ENCODE peak calls at places on chromosomes 7 and 10, in four cellular contexts. One of them, this sample, is unnamed.

GRCh38 chr10:97683556-97684357 is 3.3 kb downstream of the AVPI1 start:
- DNase-seq in HepG2: no peak
- DNase-seq in GM12878: no peak
- DNase-seq in K562: no peak
- DNase-seq in this sample: no peak

GRCh38 chr7:158432369-158433270 is 155.0 kb downstream of the PTPRN2 start:
- DNase-seq in HepG2: peak
- DNase-seq in GM12878: no peak
- DNase-seq in K562: no peak
- DNase-seq in this sample: no peak

GRCh38 chr10:97798958-97799565 is 27.3 kb upstream of the SFRP5 start:
- DNase-seq in HepG2: no peak
- DNase-seq in GM12878: no peak
- DNase-seq in K562: no peak
- DNase-seq in this sample: no peak

GRCh38 chr10:88810196-88810961 is 7.8 kb downstream of the LIPM start:
- DNase-seq in HepG2: peak
- DNase-seq in GM12878: no peak
- DNase-seq in K562: peak
- DNase-seq in this sample: peak

GRCh38 chr7:99289185-99289584 is 16.5 kb downstream of the MYH16 start:
- DNase-seq in HepG2: no peak
- DNase-seq in GM12878: no peak
- DNase-seq in K562: no peak
- DNase-seq in this sample: no peak

GRCh38 chr10:127498081-127498480 is 51.0 kb upstream of the NPS start:
- DNase-seq in HepG2: no peak
- DNase-seq in GM12878: no peak
- DNase-seq in K562: no peak
- DNase-seq in this sample: no peak

GRCh38 chr10:74799840-74800239 is 26.6 kb upstream of the KAT6B start:
- DNase-seq in HepG2: peak
- DNase-seq in GM12878: no peak
- DNase-seq in K562: no peak
- DNase-seq in this sample: no peak

GRCh38 chr7:140081774-140082425 is 19.1 kb upstream of the PARP12 start:
- DNase-seq in HepG2: no peak
- DNase-seq in GM12878: no peak
- DNase-seq in K562: no peak
- DNase-seq in this sample: no peak

GRCh38 chr7:7996568-7996967 is 28.0 kb downstream of the GLCCI1 start:
- DNase-seq in HepG2: peak
- DNase-seq in GM12878: no peak
- DNase-seq in K562: no peak
- DNase-seq in this sample: peak

GRCh38 chr7:194996-195829 is 2.8 kb downstream of the FAM20C start:
- DNase-seq in HepG2: peak
- DNase-seq in GM12878: no peak
- DNase-seq in K562: no peak
- DNase-seq in this sample: no peak

GRCh38 chr7:1454471-1455065 is 4.7 kb downstream of the MICALL2 start:
- DNase-seq in HepG2: no peak
- DNase-seq in GM12878: no peak
- DNase-seq in K562: no peak
- DNase-seq in this sample: no peak
- TF ChIP-seq TARDBP in HepG2: no peak
- TF ChIP-seq TARDBP in GM12878: no peak
- TF ChIP-seq TARDBP in K562: no peak
- TF ChIP-seq TARDBP in this sample: no peak

GRCh38 chr10:15797346-15797745 is 63.0 kb downstream of the MINDY3 start:
- DNase-seq in HepG2: no peak
- DNase-seq in GM12878: no peak
- DNase-seq in K562: no peak
- DNase-seq in this sample: no peak

GRCh38 chr10:15795000-15795792 is 65.1 kb downstream of the MINDY3 start:
- DNase-seq in HepG2: no peak
- DNase-seq in GM12878: no peak
- DNase-seq in K562: no peak
- DNase-seq in this sample: no peak

GRCh38 chr10:15796762-15797161 is 63.5 kb downstream of the MINDY3 start:
- DNase-seq in HepG2: no peak
- DNase-seq in GM12878: no peak
- DNase-seq in K562: no peak
- DNase-seq in this sample: no peak

GRCh38 chr10:15794569-15794968 is 65.7 kb downstream of the MINDY3 start:
- DNase-seq in HepG2: no peak
- DNase-seq in GM12878: no peak
- DNase-seq in K562: no peak
- DNase-seq in this sample: no peak

GRCh38 chr10:15796098-15796759 is 64.1 kb downstream of the MINDY3 start:
- DNase-seq in HepG2: no peak
- DNase-seq in GM12878: no peak
- DNase-seq in K562: no peak
- DNase-seq in this sample: peak
- TF ChIP-seq SP1 in HepG2: no peak
- TF ChIP-seq SP1 in GM12878: no peak
- TF ChIP-seq SP1 in K562: no peak
- TF ChIP-seq SP1 in this sample: no peak

GRCh38 chr10:110753462-110753861 is 109.3 kb downstream of the RBM20 start:
- DNase-seq in HepG2: no peak
- DNase-seq in GM12878: no peak
- DNase-seq in K562: no peak
- DNase-seq in this sample: no peak

GRCh38 chr10:110748970-110749369 is 104.8 kb downstream of the RBM20 start:
- DNase-seq in HepG2: no peak
- DNase-seq in GM12878: no peak
- DNase-seq in K562: no peak
- DNase-seq in this sample: no peak

GRCh38 chr10:110754375-110755120 is 110.4 kb downstream of the RBM20 start:
- DNase-seq in HepG2: no peak
- DNase-seq in GM12878: no peak
- DNase-seq in K562: no peak
- DNase-seq in this sample: no peak

GRCh38 chr10:110750931-110751330 is 106.8 kb downstream of the RBM20 start:
- DNase-seq in HepG2: no peak
- DNase-seq in GM12878: no peak
- DNase-seq in K562: no peak
- DNase-seq in this sample: no peak

GRCh38 chr10:110751845-110752244 is 107.7 kb downstream of the RBM20 start:
- DNase-seq in HepG2: no peak
- DNase-seq in GM12878: peak
- DNase-seq in K562: no peak
- DNase-seq in this sample: no peak
- TF ChIP-seq TARDBP in HepG2: no peak
- TF ChIP-seq TARDBP in GM12878: no peak
- TF ChIP-seq TARDBP in K562: no peak
- TF ChIP-seq TARDBP in this sample: no peak

GRCh38 chr7:142110638-142111037 is 880 bp upstream of the MGAM2 start:
- DNase-seq in HepG2: peak
- DNase-seq in GM12878: no peak
- DNase-seq in K562: no peak
- DNase-seq in this sample: no peak
- TF ChIP-seq SP1 in HepG2: no peak
- TF ChIP-seq SP1 in GM12878: no peak
- TF ChIP-seq SP1 in K562: no peak
- TF ChIP-seq SP1 in this sample: no peak

GRCh38 chr7:50304911-50305621 is 550 bp downstream of the IKZF1 start:
- DNase-seq in HepG2: no peak
- DNase-seq in GM12878: no peak
- DNase-seq in K562: no peak
- DNase-seq in this sample: no peak
- TF ChIP-seq TARDBP in HepG2: no peak
- TF ChIP-seq TARDBP in GM12878: no peak
- TF ChIP-seq TARDBP in K562: no peak
- TF ChIP-seq TARDBP in this sample: no peak

DNA sequence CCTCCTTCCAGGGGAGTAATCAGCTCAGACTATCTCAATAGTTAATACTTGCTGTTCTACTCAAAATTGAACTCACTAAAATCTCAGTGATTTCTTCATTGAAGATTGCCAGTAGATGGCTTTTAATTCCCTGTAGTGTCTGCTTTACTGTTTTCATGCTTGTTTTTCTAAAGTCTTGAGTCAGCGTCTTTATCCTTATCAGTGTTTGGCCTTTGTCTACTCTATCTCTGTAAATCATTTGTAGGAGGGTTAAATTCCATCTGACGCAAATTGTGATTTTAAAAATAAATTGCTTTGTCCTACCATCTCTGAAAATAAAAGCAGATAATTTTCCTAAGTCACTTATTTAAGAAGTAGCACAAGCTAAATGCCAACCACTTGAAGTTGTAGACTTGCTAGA is 47.4 kb downstream of the CNNM2 start:
- DNase-seq in HepG2: no peak
- DNase-seq in GM12878: no peak
- DNase-seq in K562: no peak
- DNase-seq in this sample: no peak
- TF ChIP-seq SP1 in HepG2: no peak
- TF ChIP-seq SP1 in GM12878: no peak
- TF ChIP-seq SP1 in K562: no peak
- TF ChIP-seq SP1 in this sample: no peak

GRCh38 chr7:27689878-27690164 is 27.1 kb upstream of the HIBADH start:
- DNase-seq in HepG2: no peak
- DNase-seq in GM12878: no peak
- DNase-seq in K562: no peak
- DNase-seq in this sample: no peak

GRCh38 chr7:27688056-27688455 is 25.4 kb upstream of the HIBADH start:
- DNase-seq in HepG2: no peak
- DNase-seq in GM12878: no peak
- DNase-seq in K562: no peak
- DNase-seq in this sample: no peak

GRCh38 chr7:27693794-27694193 is 31.1 kb upstream of the HIBADH start:
- DNase-seq in HepG2: peak
- DNase-seq in GM12878: no peak
- DNase-seq in K562: no peak
- DNase-seq in this sample: no peak

GRCh38 chr7:27689045-27689877 is 26.6 kb upstream of the HIBADH start:
- DNase-seq in HepG2: peak
- DNase-seq in GM12878: no peak
- DNase-seq in K562: no peak
- DNase-seq in this sample: peak

GRCh38 chr7:27690649-27691048 is 28.0 kb upstream of the HIBADH start:
- DNase-seq in HepG2: no peak
- DNase-seq in GM12878: no peak
- DNase-seq in K562: no peak
- DNase-seq in this sample: no peak
- TF ChIP-seq TARDBP in HepG2: no peak
- TF ChIP-seq TARDBP in GM12878: no peak
- TF ChIP-seq TARDBP in K562: no peak
- TF ChIP-seq TARDBP in this sample: no peak

GRCh38 chr10:17340144-17340829 is 112.2 kb downstream of the VIM start:
- DNase-seq in HepG2: no peak
- DNase-seq in GM12878: no peak
- DNase-seq in K562: no peak
- DNase-seq in this sample: no peak

DNA sequence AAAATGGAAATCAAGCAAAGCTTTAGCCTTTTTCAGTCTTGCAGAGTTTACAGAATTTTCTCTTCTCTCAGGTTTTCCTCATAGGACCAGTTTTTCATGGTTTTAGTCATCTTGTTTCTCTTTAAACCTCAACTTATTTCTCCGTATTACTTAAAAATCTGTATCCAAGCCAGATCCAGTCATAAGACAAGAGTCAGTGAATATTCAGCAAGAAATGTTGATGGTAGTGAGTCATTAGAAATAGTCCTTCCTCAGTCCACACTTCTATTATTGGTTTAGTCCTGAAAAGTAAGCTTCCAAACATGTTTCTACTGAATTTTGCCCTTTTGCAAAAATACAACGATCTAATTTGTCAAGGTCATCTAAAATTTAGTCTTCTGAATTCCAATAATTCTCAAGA is 107.0 kb downstream of the VIM start:
- DNase-seq in HepG2: no peak
- DNase-seq in GM12878: no peak
- DNase-seq in K562: no peak
- DNase-seq in this sample: no peak
- TF ChIP-seq SP1 in HepG2: no peak
- TF ChIP-seq SP1 in GM12878: no peak
- TF ChIP-seq SP1 in K562: no peak
- TF ChIP-seq SP1 in this sample: no peak